ENCODE peak calls at places on chromosomes 4 and X, in six cellular contexts. U is heart left ventricle, K is HepG2, H is Peyer's patch, W is transverse colon, J is GM12878. O is an unnamed sample.

GRCh38 chrX:77451041-77451440 is 3.9 kb downstream of the FGF16 start:
- DNase-seq in U (no peak), K (no peak), H (no peak), W (no peak), J (no peak), O (no peak)

GRCh38 chr4:25949166-25949748 is 35.2 kb downstream of the SMIM20 start:
- DNase-seq in U (no peak), K (peak; percentile 91), H (no peak), W (no peak), J (no peak), O (no peak)

GRCh38 chrX:105191878-105192277 is 28.6 kb downstream of the TEX13A start:
- DNase-seq in U (no peak), K (no peak), H (no peak), W (no peak), J (no peak), O (peak; percentile 1)

GRCh38 chrX:96683997-96684338 is 674 bp upstream of the DIAPH2 start:
- DNase-seq in U (no peak), K (peak; percentile 0), H (peak; percentile 20), W (no peak), J (no peak), O (no peak)

GRCh38 chr4:120874792-120875774 is 47.4 kb downstream of the PRDM5 start:
- DNase-seq in U (no peak), K (no peak), H (no peak), W (no peak), J (no peak), O (no peak)

GRCh38 chr4:138681000-138681604 is 334.5 kb upstream of the NOCT start:
- DNase-seq in U (peak; percentile 80), K (peak; percentile 58), H (peak; percentile 58), W (peak; percentile 77), J (peak; percentile 11), O (peak; percentile 91)

GRCh38 chr4:48085821-48086602 is 48.0 kb downstream of the TXK start:
- DNase-seq in U (no peak), K (no peak), H (no peak), W (no peak), J (no peak), O (no peak)

GRCh38 chr4:152348670-152349069 is 187.2 kb downstream of the FBXW7 start:
- DNase-seq in U (no peak), K (no peak), H (no peak), W (no peak), J (no peak), O (no peak)

GRCh38 chr4:164731827-164732474 is 22.0 kb upstream of the SMIM31 start:
- DNase-seq in U (no peak), K (peak; percentile 20), H (peak; percentile 19), W (peak; percentile 32), J (peak; percentile 3), O (peak; percentile 52)

GRCh38 chr4:11631416-11631815 is 202.7 kb upstream of the HS3ST1 start:
- DNase-seq in U (no peak), K (no peak), H (no peak), W (no peak), J (no peak), O (no peak)

GRCh38 chr4:141133146-141134006 is at the start of gene RNF150:
- DNase-seq in U (peak; percentile 79), K (peak; percentile 65), H (peak; percentile 29), W (peak; percentile 58), J (peak; percentile 9), O (peak; percentile 87)

GRCh38 chrX:37786666-37787337 is 6.9 kb downstream of the CYBB start:
- DNase-seq in U (no peak), K (no peak), H (no peak), W (no peak), J (peak; percentile 54), O (no peak)
- TF ChIP-seq POLR2A in U (no peak), K (no peak), H (no peak), W (no peak), J (no peak), O (no peak)

GRCh38 chr4:88779431-88779830 is 81.8 kb upstream of the NAP1L5 start:
- DNase-seq in U (no peak), K (no peak), H (no peak), W (no peak), J (no peak), O (no peak)
- H3K36me3 ChIP-seq in U (no peaks in the 10 kb centered on the region), K (peaks cover 34% of the 10 kb centered on the region), H (peaks cover 64% of the 10 kb centered on the region), W (no peaks in the 10 kb centered on the region), J (no peaks in the 10 kb centered on the region), O (no peaks in the 10 kb centered on the region)

DNA sequence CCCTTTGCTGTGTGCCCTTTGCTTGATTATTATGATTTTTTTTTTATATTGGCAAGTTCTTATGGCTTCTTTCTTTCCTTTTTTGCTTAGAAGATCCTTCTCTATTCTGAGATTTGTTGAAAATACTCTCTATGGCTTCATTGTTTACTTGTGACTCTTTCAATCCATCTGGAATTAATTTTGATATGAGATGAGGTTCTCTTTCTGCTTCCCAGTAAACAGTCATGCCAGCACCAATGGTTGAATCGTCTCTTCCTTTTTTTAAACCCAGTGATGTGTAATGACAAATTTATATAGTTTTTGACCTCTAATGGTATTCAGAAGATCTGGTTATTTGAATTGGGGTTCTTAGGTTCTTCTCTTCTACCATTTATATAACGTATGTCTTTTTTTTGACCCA is 121.8 kb downstream of the ARHGAP10 start:
- DNase-seq in U (no peak), K (no peak), H (no peak), W (no peak), J (no peak), O (no peak)
- TF ChIP-seq POLR2A in U (no peak), K (no peak), H (no peak), W (no peak), J (no peak), O (no peak)

GRCh38 chrX:24175276-24175675 is 25.7 kb downstream of the ZFX start:
- DNase-seq in U (no peak), K (no peak), H (no peak), W (no peak), J (no peak), O (no peak)
- H3K36me3 ChIP-seq in U (peaks cover 3% of the 10 kb centered on the region), K (peaks cover 7% of the 10 kb centered on the region), H (peaks cover 32% of the 10 kb centered on the region), W (no peaks in the 10 kb centered on the region), J (peaks cover 33% of the 10 kb centered on the region), O (peaks cover 49% of the 10 kb centered on the region)

GRCh38 chrX:130086414-130087207 is 23.7 kb downstream of the ELF4 start:
- DNase-seq in U (no peak), K (no peak), H (peak; percentile 83), W (peak; percentile 56), J (no peak), O (no peak)
- TF ChIP-seq POLR2A in U (no peak), K (no peak), H (no peak), W (no peak), J (peak; percentile 80), O (no peak)

DNA sequence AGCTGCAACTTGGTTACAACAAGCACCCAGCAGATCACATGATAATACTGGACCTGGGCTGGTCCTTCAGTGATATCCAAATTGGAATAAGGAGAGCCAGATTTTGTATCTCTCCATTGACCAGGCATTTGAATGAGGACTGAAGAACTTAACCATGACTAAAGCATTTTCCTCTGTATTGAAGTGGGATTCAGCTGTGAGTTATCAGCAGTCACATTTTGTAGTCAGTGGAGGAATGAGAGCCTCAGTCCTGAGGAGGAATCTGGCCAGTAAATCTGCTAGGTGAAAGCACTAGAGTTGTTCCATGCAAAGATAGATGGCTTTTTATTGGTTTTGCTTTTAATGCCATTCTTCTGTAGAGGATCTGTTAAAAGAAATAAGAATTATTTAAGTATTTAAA is 1506.0 kb downstream of the PCDH7 start:
- DNase-seq in U (no peak), K (no peak), H (no peak), W (no peak), J (no peak), O (no peak)
- H3K36me3 ChIP-seq in U (no peaks in the 10 kb centered on the region), K (no peaks in the 10 kb centered on the region), H (no peaks in the 10 kb centered on the region), W (no peaks in the 10 kb centered on the region), J (no peaks in the 10 kb centered on the region), O (no peaks in the 10 kb centered on the region)

DNA sequence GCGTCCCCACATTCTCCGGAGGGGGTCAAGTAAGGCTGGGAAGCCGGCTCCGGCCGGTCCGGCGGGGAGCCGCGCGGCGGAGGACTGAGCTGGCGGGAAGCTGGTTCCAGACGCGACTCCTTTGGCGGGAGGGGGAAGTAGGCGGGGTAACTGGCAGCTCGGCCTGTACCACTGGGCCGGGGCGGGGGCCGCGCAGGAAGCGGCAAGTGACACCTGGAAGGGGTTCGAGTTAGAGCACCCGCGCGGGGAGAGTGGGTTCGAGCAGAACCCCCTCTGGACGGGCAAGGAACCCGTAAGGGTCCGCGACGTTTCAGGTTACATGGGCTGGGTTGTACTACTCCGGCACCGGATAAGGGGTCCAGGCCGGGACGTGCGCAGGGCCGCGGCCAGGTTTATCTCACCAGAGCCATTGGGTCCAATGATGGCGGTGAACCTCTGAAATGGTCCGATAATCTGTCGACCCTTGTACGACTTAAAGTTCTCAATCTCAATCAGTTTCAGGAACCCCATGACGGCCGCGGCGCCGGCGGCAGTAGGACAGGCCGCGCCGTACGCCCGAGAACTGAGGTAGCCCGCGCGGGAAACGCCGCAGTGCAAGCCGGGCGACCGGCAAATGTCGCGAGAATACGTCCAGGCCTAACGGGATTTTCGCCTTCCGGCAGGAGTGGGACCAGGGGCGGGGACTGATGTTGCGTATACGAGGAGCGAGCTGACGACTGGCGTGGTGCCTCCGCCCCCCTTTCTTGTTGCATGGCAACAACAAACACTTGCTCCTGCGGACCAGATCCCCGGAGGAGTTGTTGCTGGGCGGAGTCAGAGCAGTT is at the start of the genes RIBC1 and SMC1A:
- DNase-seq in U (peak; percentile 95), K (peak; percentile 87), H (peak; percentile 97), W (peak; percentile 99), J (peak; percentile 97), O (peak; percentile 99)
- TF ChIP-seq POLR2A in U (peak; percentile 57), K (peak; percentile 52), H (peak; percentile 51), W (peak; percentile 65), J (peak; percentile 87), O (peak; percentile 59)

GRCh38 chrX:1486749-1487361 is 34.1 kb upstream of the ASMTL start:
- DNase-seq in U (peak; percentile 80), K (no peak), H (peak; percentile 15), W (no peak), J (no peak), O (peak; percentile 55)
- H3K36me3 ChIP-seq in U (no peaks in the 10 kb centered on the region), K (no peaks in the 10 kb centered on the region), H (no peaks in the 10 kb centered on the region), W (no peaks in the 10 kb centered on the region), J (peaks cover 27% of the 10 kb centered on the region), O (no peaks in the 10 kb centered on the region)